ENCODE peak calls at places on chromosome 7, in nine cellular contexts. Q is brain microvascular endothelial cell, B is HCT116, N is left ventricle myocardium inferior, X is A549, K is PC-3, V is GM12878, O is heart right ventricle, L is Karpas-422. U is an unnamed sample.

GRCh38 chr7:82091126-82091682 is 321.4 kb upstream of the HGF start:
- DNase-seq in Q (no peak), B (no peak), N (no peak), X (no peak), K (no peak), V (no peak), O (no peak), L (no peak), U (no peak)

GRCh38 chr7:149610441-149611011 is 112.9 kb upstream of the ZNF746 start:
- DNase-seq in Q (no peak), B (no peak), N (no peak), X (no peak), K (no peak), V (no peak), O (no peak), L (no peak), U (no peak)

GRCh38 chr7:114084381-114085312 is 165.8 kb upstream of the PPP1R3A start:
- DNase-seq in Q (no peak), B (no peak), N (peak; percentile 39), X (peak; percentile 12), K (no peak), V (no peak), O (peak; percentile 14), L (no peak), U (peak; percentile 8)

GRCh38 chr7:109003742-109004141 is 434.1 kb downstream of the DNAJB9 start:
- DNase-seq in Q (peak; percentile 20), B (no peak), N (no peak), X (no peak), K (no peak), V (no peak), O (no peak), L (no peak), U (no peak)

GRCh38 chr7:84372155-84372621 is 177.6 kb upstream of the SEMA3A start:
- DNase-seq in Q (peak; percentile 83), B (peak; percentile 3), N (no peak), X (no peak), K (peak; percentile 88), V (no peak), O (no peak), L (no peak), U (no peak)

GRCh38 chr7:18361756-18362155 is 133.8 kb upstream of the HDAC9 start:
- DNase-seq in Q (no peak), B (no peak), N (no peak), X (no peak), K (peak; percentile 20), V (no peak), O (no peak), L (no peak), U (no peak)

GRCh38 chr7:11524476-11525398 is 307.3 kb downstream of the THSD7A start:
- DNase-seq in Q (no peak), B (no peak), N (no peak), X (no peak), K (no peak), V (no peak), O (no peak), L (no peak), U (no peak)

GRCh38 chr7:111953611-111954010 is 252.6 kb downstream of the DOCK4 start:
- DNase-seq in Q (no peak), B (no peak), N (no peak), X (no peak), K (peak; percentile 48), V (peak; percentile 8), O (peak; percentile 26), L (peak; percentile 55), U (no peak)

GRCh38 chr7:11592699-11593098 is 239.3 kb downstream of the THSD7A start:
- DNase-seq in Q (no peak), B (no peak), N (no peak), X (no peak), K (peak; percentile 59), V (no peak), O (no peak), L (no peak), U (no peak)

GRCh38 chr7:149007146-149007545 is 21.2 kb downstream of the PDIA4 start:
- DNase-seq in Q (no peak), B (no peak), N (no peak), X (no peak), K (no peak), V (no peak), O (no peak), L (no peak), U (no peak)

GRCh38 chr7:124390301-124390700 is 357.4 kb upstream of the TMEM229A start:
- DNase-seq in Q (no peak), B (no peak), N (no peak), X (no peak), K (no peak), V (no peak), O (no peak), L (no peak), U (no peak)

GRCh38 chr7:48441848-48442492 is 270.7 kb downstream of the ABCA13 start:
- DNase-seq in Q (no peak), B (no peak), N (no peak), X (no peak), K (no peak), V (no peak), O (no peak), L (no peak), U (no peak)

GRCh38 chr7:112036071-112036470 is 170.1 kb downstream of the DOCK4 start:
- DNase-seq in Q (no peak), B (no peak), N (no peak), X (no peak), K (peak; percentile 46), V (no peak), O (no peak), L (no peak), U (no peak)

GRCh38 chr7:146008293-146008692 is 108.3 kb upstream of the CNTNAP2 start:
- DNase-seq in Q (no peak), B (no peak), N (no peak), X (no peak), K (no peak), V (no peak), O (no peak), L (no peak), U (no peak)

GRCh38 chr7:146000882-146001281 is 115.7 kb upstream of the CNTNAP2 start:
- DNase-seq in Q (no peak), B (no peak), N (no peak), X (no peak), K (no peak), V (no peak), O (no peak), L (no peak), U (no peak)

GRCh38 chr7:146004805-146005204 is 111.8 kb upstream of the CNTNAP2 start:
- DNase-seq in Q (peak; percentile 56), B (no peak), N (no peak), X (no peak), K (peak; percentile 34), V (no peak), O (no peak), L (no peak), U (no peak)

GRCh38 chr7:146002008-146002407 is 114.6 kb upstream of the CNTNAP2 start:
- DNase-seq in Q (no peak), B (no peak), N (no peak), X (no peak), K (no peak), V (no peak), O (no peak), L (no peak), U (no peak)

GRCh38 chr7:146002431-146003078 is 114.0 kb upstream of the CNTNAP2 start:
- DNase-seq in Q (peak; percentile 72), B (no peak), N (no peak), X (no peak), K (peak; percentile 8), V (peak; percentile 2), O (no peak), L (no peak), U (no peak)
- H3K27ac ChIP-seq in Q (peak overlapping the region; percentile 59), B (no peak overlapping the region), N (no peak overlapping the region), X (no peak overlapping the region), K (no peak overlapping the region), V (no peak overlapping the region), O (no peak overlapping the region), L (no peak overlapping the region), U (no peak overlapping the region)

GRCh38 chr7:45430397-45430796 is 143.8 kb upstream of the ADCY1 start:
- DNase-seq in Q (no peak), B (no peak), N (no peak), X (no peak), K (no peak), V (no peak), O (no peak), L (no peak), U (no peak)
- H3K4me3 ChIP-seq in Q (no peak overlapping the region), B (no peak overlapping the region), N (no peak overlapping the region), X (no peak overlapping the region), K (no peak overlapping the region), V (no peak overlapping the region), O (no peak overlapping the region), L (no peak overlapping the region), U (no peak overlapping the region)

DNA sequence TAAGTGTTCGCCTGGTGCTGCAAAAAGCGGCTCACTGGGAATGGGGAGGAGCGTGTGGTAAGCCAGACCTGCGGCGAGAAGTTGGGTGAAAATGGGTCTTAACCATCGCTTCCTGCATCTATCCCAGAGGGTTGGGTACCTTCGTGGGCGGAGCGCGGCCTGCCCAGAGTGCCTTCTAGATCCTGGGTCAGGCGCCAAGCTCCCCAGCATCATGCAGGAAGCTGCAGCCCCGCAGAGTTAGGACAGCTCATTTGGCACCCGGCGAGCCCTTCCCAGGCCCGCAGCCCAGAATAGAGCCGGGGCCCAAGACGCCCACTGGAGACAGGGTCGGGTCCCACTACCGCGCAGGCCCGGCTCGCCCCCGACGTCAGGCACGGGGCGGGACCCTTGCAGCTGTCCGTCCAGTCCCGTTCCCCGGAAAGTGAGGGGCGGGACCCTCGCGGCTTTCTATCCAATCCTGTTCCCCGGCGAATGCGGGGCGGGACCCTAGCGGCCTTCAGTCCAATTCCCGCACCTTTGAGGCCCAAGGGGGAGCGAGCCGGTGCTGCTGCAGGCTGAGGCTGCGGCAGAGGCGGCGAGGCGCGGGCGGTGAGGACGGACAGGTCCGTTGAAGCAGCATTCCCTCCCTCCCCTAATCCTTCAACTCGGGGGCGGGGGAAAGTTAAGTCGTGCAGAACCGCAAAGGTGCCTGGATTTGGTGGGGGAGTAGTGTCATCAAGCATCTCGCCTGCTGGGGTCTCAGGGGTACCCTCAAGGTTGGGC is at the start of gene CROT:
- DNase-seq in Q (peak; percentile 92), B (no peak), N (peak; percentile 98), X (peak; percentile 85), K (peak; percentile 91), V (peak; percentile 67), O (peak; percentile 97), L (peak; percentile 98), U (peak; percentile 92)
- H3K27ac ChIP-seq in Q (peak within 1 kb of the TSS; percentile 50), B (no peak within 1 kb of the TSS), N (peak within 1 kb of the TSS; percentile 91), X (peak within 1 kb of the TSS; percentile 93), K (peak within 1 kb of the TSS; percentile 60), V (peak within 1 kb of the TSS; percentile 76), O (peak within 1 kb of the TSS; percentile 58), L (peak within 1 kb of the TSS; percentile 78), U (peak within 1 kb of the TSS; percentile 80)

GRCh38 chr7:20777377-20778062 is 9.2 kb downstream of the SP8 start:
- DNase-seq in Q (no peak), B (no peak), N (no peak), X (no peak), K (no peak), V (no peak), O (no peak), L (no peak), U (no peak)
- H3K4me3 ChIP-seq in Q (peak overlapping the region; percentile 15), B (peak overlapping the region; percentile 12), N (peak overlapping the region; percentile 52), X (peak overlapping the region; percentile 61), K (peak overlapping the region; percentile 58), V (no peak overlapping the region), O (peak overlapping the region; percentile 35), L (no peak overlapping the region), U (no peak overlapping the region)

GRCh38 chr7:50706469-50706937 is 76.2 kb downstream of the GRB10 start:
- DNase-seq in Q (no peak), B (no peak), N (no peak), X (no peak), K (peak; percentile 73), V (no peak), O (no peak), L (no peak), U (no peak)
- H3K27ac ChIP-seq in Q (no peak overlapping the region), B (no peak overlapping the region), N (no peak overlapping the region), X (peak overlapping the region; percentile 22), K (peak overlapping the region; percentile 42), V (no peak overlapping the region), O (no peak overlapping the region), L (no peak overlapping the region), U (no peak overlapping the region)

U was measured in CD4-positive, alpha-beta memory T cell.